ENCODE peak calls at places on chromosomes 3 and 15, in four cellular contexts. One of them, this sample, is unnamed.

GRCh38 chr15:91992940-91993339 is 139.4 kb downstream of the SLCO3A1 start:
- DNase-seq in brain microvascular endothelial cell: no peak
- DNase-seq in fibroblast of mammary gland: no peak
- DNase-seq in tibial artery: no peak
- DNase-seq in this sample: no peak

GRCh38 chr15:70829366-70830166 is 24.4 kb downstream of the LARP6 start:
- DNase-seq in tibial artery: no peak
- DNase-seq in fibroblast of mammary gland: no peak
- DNase-seq in brain microvascular endothelial cell: no peak
- DNase-seq in this sample: no peak

GRCh38 chr3:172467170-172467824 is 19.0 kb upstream of the GHSR start:
- DNase-seq in tibial artery: no peak
- DNase-seq in fibroblast of mammary gland: peak; percentile 80
- DNase-seq in brain microvascular endothelial cell: peak; percentile 66
- DNase-seq in this sample: peak; percentile 69

GRCh38 chr3:124699686-124700396 is 30.4 kb upstream of the UMPS start:
- DNase-seq in brain microvascular endothelial cell: no peak
- DNase-seq in fibroblast of mammary gland: no peak
- DNase-seq in tibial artery: no peak
- DNase-seq in this sample: peak; percentile 10

GRCh38 chr3:9770276-9770812 is 597 bp upstream of the CAMK1 start:
- DNase-seq in tibial artery: peak; percentile 89
- DNase-seq in fibroblast of mammary gland: peak; percentile 60
- DNase-seq in brain microvascular endothelial cell: no peak
- DNase-seq in this sample: peak; percentile 74

GRCh38 chr3:139928708-139929505 is 6.1 kb upstream of the CLSTN2 start:
- DNase-seq in tibial artery: no peak
- DNase-seq in fibroblast of mammary gland: peak; percentile 30
- DNase-seq in brain microvascular endothelial cell: peak; percentile 18
- DNase-seq in this sample: no peak

GRCh38 chr3:111874177-111874820 is 15.2 kb downstream of the PHLDB2 start:
- DNase-seq in brain microvascular endothelial cell: peak; percentile 86
- DNase-seq in fibroblast of mammary gland: peak; percentile 93
- DNase-seq in tibial artery: no peak
- DNase-seq in this sample: peak; percentile 47

GRCh38 chr15:62752687-62753517 is 289.6 kb upstream of the TPM1 start:
- DNase-seq in fibroblast of mammary gland: peak; percentile 25
- DNase-seq in tibial artery: no peak
- DNase-seq in brain microvascular endothelial cell: peak; percentile 12
- DNase-seq in this sample: no peak

GRCh38 chr3:40827942-40828688 is 303.4 kb downstream of the ZNF621 start:
- DNase-seq in fibroblast of mammary gland: peak; percentile 55
- DNase-seq in brain microvascular endothelial cell: peak; percentile 57
- DNase-seq in tibial artery: peak; percentile 90
- DNase-seq in this sample: peak; percentile 1

GRCh38 chr15:62094398-62094797 is 27.6 kb downstream of the C2CD4A start:
- DNase-seq in brain microvascular endothelial cell: no peak
- DNase-seq in tibial artery: no peak
- DNase-seq in fibroblast of mammary gland: no peak
- DNase-seq in this sample: no peak

GRCh38 chr3:190432216-190432615 is 17.5 kb downstream of the TMEM207 start:
- DNase-seq in fibroblast of mammary gland: peak; percentile 9
- DNase-seq in brain microvascular endothelial cell: no peak
- DNase-seq in tibial artery: no peak
- DNase-seq in this sample: peak; percentile 36

GRCh38 chr15:73754461-73754860 is 1.3 kb upstream of the INSYN1 start:
- DNase-seq in fibroblast of mammary gland: no peak
- DNase-seq in brain microvascular endothelial cell: no peak
- DNase-seq in tibial artery: no peak
- DNase-seq in this sample: no peak

GRCh38 chr15:25875551-25875950 is 12.4 kb upstream of the ATP10A start:
- DNase-seq in tibial artery: no peak
- DNase-seq in fibroblast of mammary gland: peak; percentile 64
- DNase-seq in brain microvascular endothelial cell: no peak
- DNase-seq in this sample: no peak

DNA sequence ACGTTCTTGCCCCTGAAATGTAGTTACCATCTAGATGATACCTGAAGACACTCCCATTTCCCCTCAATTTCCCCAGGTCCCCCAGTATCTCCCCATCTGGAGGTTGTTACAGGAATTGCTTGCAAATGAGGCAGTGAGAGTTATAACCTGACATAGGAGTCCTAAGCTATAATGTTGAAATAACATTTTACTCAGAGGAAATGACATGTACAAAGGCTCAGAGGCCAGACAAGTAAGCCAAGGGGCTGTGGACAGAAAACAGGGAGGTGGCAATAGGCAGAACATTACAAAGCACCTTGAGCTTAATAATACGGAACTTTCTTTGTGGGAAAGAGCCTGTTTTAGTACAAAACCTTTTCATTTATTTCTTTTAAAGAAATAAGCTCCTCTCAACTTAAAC is 171.9 kb downstream of the FRMD5 start:
- DNase-seq in tibial artery: no peak
- DNase-seq in fibroblast of mammary gland: peak; percentile 42
- DNase-seq in brain microvascular endothelial cell: no peak
- DNase-seq in this sample: peak; percentile 65
- TF ChIP-seq CTCF in tibial artery: no peak
- TF ChIP-seq CTCF in fibroblast of mammary gland: peak; percentile 24
- TF ChIP-seq CTCF in brain microvascular endothelial cell: peak; percentile 53
- TF ChIP-seq CTCF in this sample: peak; percentile 32

DNA sequence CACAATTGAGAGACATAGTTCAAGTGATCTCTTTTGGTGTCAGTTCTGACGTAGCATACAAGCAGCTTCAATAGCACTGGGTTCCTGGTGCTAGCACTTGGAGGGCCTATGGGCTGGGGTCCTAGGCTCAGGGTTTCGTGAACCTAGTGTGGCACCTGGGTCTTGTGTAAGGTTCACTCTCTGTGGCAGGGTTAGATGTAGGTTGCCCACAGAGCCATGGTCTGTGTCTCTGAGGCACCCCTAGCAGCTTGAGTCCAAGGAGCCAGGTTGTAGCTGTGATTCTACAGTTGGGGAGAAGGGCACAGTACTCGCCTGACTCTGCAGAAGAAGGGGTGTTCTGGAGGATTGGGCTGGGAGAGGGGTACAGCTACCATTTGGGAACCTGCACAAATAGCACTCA is 282.6 kb upstream of the LRRC3B start:
- DNase-seq in tibial artery: no peak
- DNase-seq in fibroblast of mammary gland: no peak
- DNase-seq in brain microvascular endothelial cell: no peak
- DNase-seq in this sample: no peak
- TF ChIP-seq CTCF in tibial artery: no peak
- TF ChIP-seq CTCF in fibroblast of mammary gland: no peak
- TF ChIP-seq CTCF in brain microvascular endothelial cell: no peak
- TF ChIP-seq CTCF in this sample: no peak

GRCh38 chr3:76039431-76039830 is 254.1 kb upstream of the ZNF717 start:
- DNase-seq in fibroblast of mammary gland: peak; percentile 35
- DNase-seq in brain microvascular endothelial cell: no peak
- DNase-seq in tibial artery: no peak
- DNase-seq in this sample: no peak

GRCh38 chr3:76040946-76041345 is 255.6 kb upstream of the ZNF717 start:
- DNase-seq in tibial artery: no peak
- DNase-seq in fibroblast of mammary gland: no peak
- DNase-seq in brain microvascular endothelial cell: no peak
- DNase-seq in this sample: peak; percentile 22

GRCh38 chr3:76047368-76047767 is 262.0 kb upstream of the ZNF717 start:
- DNase-seq in tibial artery: no peak
- DNase-seq in fibroblast of mammary gland: no peak
- DNase-seq in brain microvascular endothelial cell: no peak
- DNase-seq in this sample: no peak

GRCh38 chr3:76043746-76044145 is 258.4 kb upstream of the ZNF717 start:
- DNase-seq in tibial artery: no peak
- DNase-seq in brain microvascular endothelial cell: no peak
- DNase-seq in fibroblast of mammary gland: no peak
- DNase-seq in this sample: no peak

DNA sequence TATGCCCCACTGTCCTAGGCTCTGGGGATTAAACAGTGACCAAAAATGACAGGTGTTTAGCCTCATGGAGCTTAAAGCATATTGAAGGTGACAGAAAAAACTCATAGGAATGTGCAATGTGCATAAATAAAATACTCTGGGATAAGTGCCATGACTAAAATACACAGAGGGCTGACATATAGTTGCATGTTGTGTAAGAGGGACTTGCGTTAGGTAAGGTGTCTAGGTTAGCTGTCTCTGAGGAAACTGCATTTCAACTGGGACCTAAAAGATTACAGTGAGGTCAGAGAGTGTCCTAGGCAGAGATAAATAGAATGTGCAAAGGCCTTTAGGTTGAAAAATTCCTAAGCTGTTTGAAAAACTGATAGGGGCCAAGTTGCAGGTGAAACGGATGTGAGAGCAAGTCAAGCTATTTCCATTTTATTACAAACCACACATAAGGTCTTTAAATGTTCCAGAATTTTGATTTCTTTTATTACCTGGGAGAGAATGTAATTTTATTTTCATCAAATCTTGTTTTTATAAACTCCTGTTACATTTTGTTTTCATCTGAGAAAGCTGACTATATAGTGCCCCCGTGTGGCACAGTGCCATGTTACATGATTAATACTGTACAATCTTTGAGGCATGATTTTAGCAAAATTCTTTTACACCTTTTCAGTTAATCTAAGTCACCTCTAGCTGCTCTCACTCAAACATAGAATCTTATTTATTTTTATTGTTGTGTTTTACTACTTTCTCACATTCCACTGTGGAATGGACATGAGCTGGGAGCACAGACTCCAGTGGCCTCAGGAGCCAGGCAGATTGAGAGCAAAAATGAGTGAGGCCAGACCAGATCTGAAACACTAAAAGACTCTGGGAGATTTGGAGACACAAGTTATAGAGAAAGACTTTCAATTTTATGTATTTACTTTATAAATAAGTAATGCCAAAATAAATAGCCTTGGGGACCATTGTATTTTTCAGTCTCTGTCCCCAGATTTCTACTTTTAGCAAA is 259.6 kb upstream of the ZNF717 start:
- DNase-seq in fibroblast of mammary gland: peak; percentile 42
- DNase-seq in tibial artery: peak; percentile 26
- DNase-seq in brain microvascular endothelial cell: peak; percentile 75
- DNase-seq in this sample: peak; percentile 26
- TF ChIP-seq CTCF in fibroblast of mammary gland: peak; percentile 36
- TF ChIP-seq CTCF in tibial artery: peak; percentile 35
- TF ChIP-seq CTCF in brain microvascular endothelial cell: peak; percentile 66
- TF ChIP-seq CTCF in this sample: peak; percentile 18

GRCh38 chr15:49223536-49224274 is 53.7 kb downstream of the GALK2 start:
- DNase-seq in fibroblast of mammary gland: peak; percentile 24
- DNase-seq in brain microvascular endothelial cell: no peak
- DNase-seq in tibial artery: no peak
- DNase-seq in this sample: peak; percentile 23
- TF ChIP-seq CTCF in fibroblast of mammary gland: no peak
- TF ChIP-seq CTCF in brain microvascular endothelial cell: no peak
- TF ChIP-seq CTCF in tibial artery: no peak
- TF ChIP-seq CTCF in this sample: no peak

This sample was measured in fibroblast of pulmonary artery.